ENCODE peak calls at places on chromosomes 5 and 9, in six cellular contexts. R is fibroblast of lung, Z is dorsolateral prefrontal cortex, L is activated T-cell treated with anti-CD3 and anti-CD28 coated beads for 48 hours, E is omental fat pad, T is NCI-H2029. G is an unnamed sample.

GRCh38 chr5:31270396-31270795 is 76.9 kb downstream of the CDH6 start:
- DNase-seq in R (no peak), Z (no peak), L (no peak), E (no peak), T (no peak), G (no peak)

GRCh38 chr5:121189569-121190305 is 661.9 kb upstream of the FTMT start:
- DNase-seq in R (peak; percentile 59), Z (no peak), L (no peak), E (no peak), T (no peak), G (no peak)

GRCh38 chr5:34604119-34604675 is 51.9 kb upstream of the RAI14 start:
- DNase-seq in R (no peak), Z (no peak), L (no peak), E (no peak), T (no peak), G (no peak)

GRCh38 chr5:170426149-170426767 is 37.1 kb upstream of the KCNMB1 start:
- DNase-seq in R (no peak), Z (no peak), L (no peak), E (no peak), T (no peak), G (no peak)

GRCh38 chr5:126370796-126371718 is 52.2 kb upstream of the GRAMD2B start:
- DNase-seq in R (peak; percentile 76), Z (no peak), L (no peak), E (no peak), T (no peak), G (no peak)

GRCh38 chr5:146338774-146339714 is at the start of gene POU4F3:
- DNase-seq in R (no peak), Z (no peak), L (no peak), E (no peak), T (peak; percentile 38), G (no peak)

GRCh38 chr9:134381671-134382505 is 55.6 kb downstream of the RXRA start:
- DNase-seq in R (peak; percentile 54), Z (no peak), L (peak; percentile 37), E (no peak), T (no peak), G (peak; percentile 85)

GRCh38 chr9:88530051-88530450 is 4.9 kb upstream of the NXNL2 start:
- DNase-seq in R (peak; percentile 93), Z (no peak), L (no peak), E (no peak), T (no peak), G (no peak)

GRCh38 chr5:135343417-135343816 is 55.6 kb downstream of the MACROH2A1 start:
- DNase-seq in R (peak; percentile 35), Z (no peak), L (no peak), E (no peak), T (no peak), G (no peak)

GRCh38 chr5:75130818-75131349 is 78.5 kb upstream of the GCNT4 start:
- DNase-seq in R (no peak), Z (no peak), L (no peak), E (no peak), T (no peak), G (no peak)

GRCh38 chr5:35188041-35188457 is 42.2 kb downstream of the PRLR start:
- DNase-seq in R (no peak), Z (no peak), L (no peak), E (no peak), T (no peak), G (no peak)

GRCh38 chr9:21465859-21466518 is 16.1 kb downstream of the IFNE start:
- DNase-seq in R (peak; percentile 42), Z (no peak), L (no peak), E (no peak), T (no peak), G (no peak)

GRCh38 chr9:123828449-123828848 is 101.5 kb downstream of the DENND1A start:
- DNase-seq in R (no peak), Z (no peak), L (no peak), E (no peak), T (no peak), G (no peak)

GRCh38 chr5:14185336-14186131 is 42.4 kb downstream of the TRIO start:
- DNase-seq in R (peak; percentile 90), Z (no peak), L (no peak), E (no peak), T (peak; percentile 63), G (no peak)

GRCh38 chr9:111926421-111926875 is 29.8 kb downstream of the UGCG start:
- DNase-seq in R (peak; percentile 64), Z (no peak), L (peak; percentile 30), E (no peak), T (no peak), G (no peak)